ENCODE peak calls at places on chromosomes 2 and 18, in five cellular contexts. P is activated naive CD4-positive, alpha-beta T cell treated with Interleukin-2 at 50 U/mL for 16 hours; M is Kasumi-1; V is CMK; F is HS-27A. T is an unnamed sample.

GRCh38 chr2:20207051-20207450 is 17.9 kb downstream of the SDC1 start:
- DNase-seq in P (no peak), M (no peak), V (no peak), F (no peak), T (no peak)

GRCh38 chr2:38264649-38265322 is 112.3 kb downstream of the ATL2 start:
- DNase-seq in P (no peak), M (no peak), V (no peak), F (no peak), T (no peak)

GRCh38 chr2:152050915-152051314 is 47.9 kb downstream of the CACNB4 start:
- DNase-seq in P (no peak), M (no peak), V (no peak), F (no peak), T (no peak)

GRCh38 chr2:78521938-78522337 is 503.6 kb upstream of the REG3G start:
- DNase-seq in P (no peak), M (no peak), V (no peak), F (no peak), T (no peak)

GRCh38 chr2:88265352-88265960 is 95.3 kb downstream of the THNSL2 start:
- DNase-seq in P (no peak), M (peak), V (no peak), F (no peak), T (no peak)

GRCh38 chr18:55927831-55928230 is 339.8 kb upstream of the TCF4 start:
- DNase-seq in P (no peak), M (no peak), V (no peak), F (peak), T (no peak)

GRCh38 chr2:223697921-223698645 is 95.9 kb upstream of the SCG2 start:
- DNase-seq in P (no peak), M (no peak), V (no peak), F (no peak), T (no peak)

GRCh38 chr2:15941970-15942710 is 1.8 kb downstream of the MYCN start:
- DNase-seq in P (no peak), M (peak), V (no peak), F (no peak), T (peak)

GRCh38 chr2:115196577-115196976 is 754.1 kb downstream of the DPP10 start:
- DNase-seq in P (no peak), M (no peak), V (no peak), F (no peak), T (no peak)

GRCh38 chr18:23992119-23992940 is 22.2 kb upstream of the TTC39C start:
- DNase-seq in P (no peak), M (no peak), V (no peak), F (no peak), T (no peak)

GRCh38 chr2:71927757-71928715 is 219.6 kb downstream of the CYP26B1 start:
- DNase-seq in P (no peak), M (no peak), V (no peak), F (no peak), T (no peak)

GRCh38 chr18:68560128-68560527 is 154.8 kb downstream of the TMX3 start:
- DNase-seq in P (no peak), M (no peak), V (no peak), F (no peak), T (no peak)

GRCh38 chr2:223967981-223968380 is 10.7 kb downstream of the MRPL44 start:
- DNase-seq in P (no peak), M (no peak), V (no peak), F (no peak), T (no peak)

GRCh38 chr2:1639086-1639858 is 105.0 kb downstream of the PXDN start:
- DNase-seq in P (no peak), M (no peak), V (no peak), F (no peak), T (no peak)

GRCh38 chr18:47415888-47416287 is 164.4 kb upstream of the SKOR2 start:
- DNase-seq in P (no peak), M (no peak), V (no peak), F (no peak), T (no peak)

GRCh38 chr2:40147360-40147759 is 304.5 kb downstream of the SLC8A1 start:
- DNase-seq in P (no peak), M (no peak), V (no peak), F (no peak), T (no peak)

T was measured in type B pancreatic cell.